ENCODE peak calls at places on chromosomes 6 and 20, in ten cellular contexts. K, O, R, F, Z, U, N, E, Q and Y are unnamed samples.

GRCh38 chr20:62244644-62245108 is 6.4 kb downstream of the OSBPL2 start:
- DNase-seq in Z (no peak), N (no peak), R (no peak), U (no peak), E (no peak), K (no peak), F (no peak), O (no peak), Q (no peak), Y (no peak)

GRCh38 chr6:34519971-34520644 is 36.0 kb downstream of the SPDEF start:
- DNase-seq in N (no peak), R (no peak), Z (peak; percentile 44), E (no peak), O (peak; percentile 27), Q (no peak), K (no peak), F (no peak), U (no peak), Y (no peak)

GRCh38 chr6:170583736-170584180 is 679 bp downstream of the PDCD2 start:
- DNase-seq in F (no peak), N (no peak), E (no peak), Z (no peak), U (no peak), O (no peak), R (no peak), Q (peak; percentile 4), K (no peak), Y (no peak)

GRCh38 chr6:21710908-21711627 is 117.5 kb downstream of the SOX4 start:
- DNase-seq in Q (no peak), F (no peak), U (no peak), E (no peak), R (no peak), Z (no peak), O (no peak), K (no peak), N (no peak), Y (no peak)

GRCh38 chr6:129041563-129041962 is 158.6 kb downstream of the LAMA2 start:
- DNase-seq in N (no peak), O (no peak), Z (no peak), Q (no peak), K (no peak), E (no peak), R (no peak), U (no peak), F (no peak), Y (no peak)

GRCh38 chr6:40714576-40715500 is 127.7 kb upstream of the LRFN2 start:
- DNase-seq in R (no peak), K (no peak), N (no peak), F (no peak), Z (no peak), O (no peak), U (peak; percentile 65), Q (no peak), E (no peak), Y (no peak)

GRCh38 chr20:23161244-23161875 is 75.2 kb upstream of the CD93 start:
- DNase-seq in R (no peak), O (no peak), K (no peak), Z (no peak), Q (peak; percentile 52), N (no peak), U (peak; percentile 32), F (no peak), E (no peak), Y (no peak)

GRCh38 chr6:42045538-42046460 is 4.5 kb upstream of the TAF8 start:
- DNase-seq in Q (peak; percentile 74), Z (peak; percentile 92), F (peak; percentile 69), E (peak; percentile 80), U (peak; percentile 63), O (peak; percentile 87), R (peak; percentile 65), N (peak; percentile 54), K (peak; percentile 48), Y (no peak)

GRCh38 chr20:32544893-32545840 is 40.0 kb downstream of the NOL4L start:
- DNase-seq in Z (no peak), F (no peak), U (no peak), K (no peak), N (no peak), Q (no peak), R (no peak), O (no peak), E (no peak), Y (no peak)

GRCh38 chr20:62735331-62735821 is 26.7 kb downstream of the NTSR1 start:
- DNase-seq in U (no peak), Z (peak; percentile 34), K (no peak), N (no peak), R (peak; percentile 78), F (no peak), Q (no peak), E (peak; percentile 24), O (peak; percentile 42), Y (no peak)

GRCh38 chr6:36357872-36358234 is 21.2 kb upstream of the BNIP5 start:
- DNase-seq in R (no peak), K (no peak), O (no peak), Q (no peak), Z (no peak), N (no peak), E (no peak), F (no peak), U (no peak), Y (no peak)

GRCh38 chr6:108820011-108820410 is 28.2 kb upstream of the ARMC2 start:
- DNase-seq in N (no peak), U (no peak), E (no peak), Q (no peak), Z (no peak), R (no peak), K (no peak), F (no peak), O (no peak), Y (no peak)

GRCh38 chr6:24991748-24992467 is 56.1 kb upstream of the RIPOR2 start:
- DNase-seq in K (no peak), O (no peak), Q (peak; percentile 35), R (peak; percentile 86), E (peak; percentile 75), F (peak; percentile 81), U (peak; percentile 96), Z (peak; percentile 68), N (no peak), Y (peak; percentile 42)

GRCh38 chr6:21679761-21680265 is 86.3 kb downstream of the SOX4 start:
- DNase-seq in U (no peak), R (no peak), E (no peak), K (no peak), F (no peak), Z (no peak), N (no peak), O (no peak), Q (peak; percentile 47), Y (no peak)